ENCODE peak calls at places on chromosomes 6 and 20, in ten cellular contexts. A is choroid plexus epithelial cell, H is kidney epithelial cell, X is thoracic aorta, Q is cardiac fibroblast, N is GM13976, B is SK-N-SH, R is body of pancreas, Z is cardiac muscle cell, I is left ventricle myocardium inferior. E is an unnamed sample.
A peak's percentile ranks its signal among the peaks of the same experiment; 100 is the strongest.

GRCh38 chr6:33049323-33049722 is 24.1 kb downstream of the HLA-DPA1 start:
- DNase-seq in Q (peak; percentile 2), Z (no peak), A (no peak), X (no peak), R (no peak), B (no peak), H (no peak), N (no peak), I (no peak), E (no peak)

GRCh38 chr20:47356220-47356525 is 326 bp downstream of the ZMYND8 start:
- DNase-seq in I (no peak), A (no peak), R (no peak), Z (no peak), H (no peak), N (no peak), X (no peak), Q (no peak), B (no peak), E (no peak)

GRCh38 chr6:32885698-32886286 is 31.8 kb downstream of the PSMB9 start:
- DNase-seq in B (peak; percentile 50), H (peak; percentile 37), A (peak; percentile 90), I (no peak), X (no peak), Z (peak; percentile 84), Q (peak; percentile 91), N (peak; percentile 67), R (no peak), E (no peak)

GRCh38 chr6:2848851-2849250 is 7.2 kb upstream of the SERPINB1 start:
- DNase-seq in R (no peak), B (no peak), N (no peak), Q (no peak), I (no peak), X (no peak), Z (no peak), H (no peak), A (no peak), E (no peak)

GRCh38 chr6:3208096-3208774 is 19.2 kb downstream of the TUBB2B start:
- DNase-seq in Q (peak; percentile 73), H (no peak), N (no peak), X (peak; percentile 80), A (peak; percentile 54), I (no peak), B (peak; percentile 42), Z (peak; percentile 92), R (no peak), E (no peak)

GRCh38 chr6:89353702-89354392 is 1.3 kb upstream of the UBE2J1 start:
- DNase-seq in Z (no peak), N (peak; percentile 58), Q (no peak), I (no peak), R (no peak), A (no peak), X (no peak), B (no peak), H (no peak), E (no peak)

GRCh38 chr6:392441-393390 is 1.2 kb downstream of the IRF4 start:
- DNase-seq in H (no peak), R (no peak), I (no peak), N (peak; percentile 22), B (no peak), Q (peak; percentile 3), A (no peak), Z (no peak), X (no peak), E (peak; percentile 62)

GRCh38 chr6:5141046-5141445 is 55.9 kb downstream of the PPP1R3G start:
- DNase-seq in Q (no peak), B (no peak), I (no peak), A (no peak), Z (no peak), X (no peak), H (no peak), R (no peak), N (no peak), E (no peak)

GRCh38 chr20:49811825-49812462 is 684 bp upstream of the SLC9A8 start:
- DNase-seq in Z (peak; percentile 67), N (no peak), X (no peak), I (no peak), Q (peak; percentile 60), B (peak; percentile 14), H (peak; percentile 39), A (no peak), R (no peak), E (no peak)

GRCh38 chr20:49810491-49811190 is 2.0 kb upstream of the SLC9A8 start:
- DNase-seq in R (no peak), X (no peak), A (no peak), Q (no peak), Z (no peak), H (no peak), I (no peak), N (no peak), B (no peak), E (no peak)

GRCh38 chr20:49814057-49814675 is 1.5 kb downstream of the SLC9A8 start:
- DNase-seq in X (no peak), R (no peak), H (no peak), B (no peak), N (no peak), I (no peak), Q (no peak), Z (no peak), A (no peak), E (no peak)

GRCh38 chr20:49813305-49813974 is 812 bp downstream of the SLC9A8 start:
- DNase-seq in I (no peak), A (no peak), N (peak; percentile 60), X (no peak), Z (no peak), B (no peak), R (no peak), H (no peak), Q (no peak), E (no peak)

GRCh38 chr20:49812463-49813304 is at the start of gene SLC9A8:
- DNase-seq in I (peak; percentile 89), H (peak; percentile 74), X (peak; percentile 91), Q (peak; percentile 93), B (peak; percentile 95), Z (peak; percentile 89), R (peak; percentile 84), N (peak; percentile 88), A (peak; percentile 82), E (peak; percentile 93)
- TF ChIP-seq CTCF in I (peak; percentile 66), H (peak; percentile 2), X (peak; percentile 54), Q (no peak), B (peak; percentile 34), Z (peak; percentile 37), R (peak; percentile 40), N (no peak), A (peak; percentile 45), E (peak; percentile 31)

DNA sequence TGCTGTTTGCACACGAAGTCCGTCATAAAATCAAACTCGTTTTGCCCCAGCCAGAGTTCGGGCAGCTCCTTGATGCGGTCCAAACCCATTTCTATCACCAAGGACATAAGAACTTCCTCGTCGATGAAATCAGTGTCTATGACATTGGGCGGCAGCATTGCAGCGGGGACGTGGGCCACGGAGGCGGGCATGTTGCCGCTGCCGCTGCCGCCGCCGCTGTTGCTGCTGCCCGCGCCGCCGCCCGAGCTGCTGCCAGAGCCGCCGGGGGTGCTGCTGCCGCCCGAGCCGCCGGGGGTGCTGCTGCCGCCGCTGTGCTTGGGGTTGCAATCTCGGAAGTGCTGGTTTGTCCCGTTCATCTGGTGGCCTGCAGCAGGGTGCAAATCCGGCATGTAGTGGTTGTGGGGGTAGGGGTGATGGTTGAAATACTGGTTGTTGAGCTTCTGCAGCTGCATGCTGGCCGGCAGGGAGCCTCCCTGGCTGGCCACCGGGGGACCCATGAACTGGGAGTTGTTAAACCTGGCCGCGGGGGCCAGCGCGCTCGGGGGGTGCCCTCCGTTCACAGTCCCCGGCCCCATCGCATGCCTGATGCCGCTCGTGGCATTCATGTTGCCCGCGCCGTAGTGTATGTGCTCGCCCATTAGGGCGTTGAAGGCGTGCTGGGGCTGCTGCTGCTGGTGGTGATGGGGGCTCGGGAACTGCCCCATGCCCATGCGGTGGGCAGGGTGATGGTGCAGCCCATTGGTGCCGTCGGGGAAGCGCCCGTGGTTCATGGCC is 1.1 kb downstream of the CITED2 start:
- DNase-seq in N (peak; percentile 53), H (no peak), Z (peak; percentile 73), X (peak; percentile 13), R (peak; percentile 68), I (peak; percentile 68), A (peak; percentile 85), B (peak; percentile 61), Q (peak; percentile 55), E (peak; percentile 81)
- TF ChIP-seq CTCF in N (peak; percentile 52), H (no peak), Z (no peak), X (peak; percentile 49), R (peak; percentile 43), I (peak; percentile 48), A (peak; percentile 30), B (peak; percentile 20), Q (peak; percentile 15), E (peak; percentile 32)

GRCh38 chr6:168874637-168875036 is 379.0 kb downstream of the THBS2 start:
- DNase-seq in Z (no peak), H (no peak), B (no peak), N (no peak), X (no peak), Q (no peak), A (no peak), R (no peak), I (no peak), E (no peak)

GRCh38 chr6:168870982-168871381 is 382.7 kb downstream of the THBS2 start:
- DNase-seq in Z (no peak), N (no peak), A (no peak), X (no peak), I (no peak), H (no peak), B (no peak), R (no peak), Q (no peak), E (no peak)

GRCh38 chr6:168867247-168868102 is 386.2 kb downstream of the THBS2 start:
- DNase-seq in H (no peak), A (no peak), R (no peak), I (no peak), B (no peak), N (no peak), Z (no peak), X (no peak), Q (no peak), E (no peak)

GRCh38 chr6:168873266-168873665 is 380.4 kb downstream of the THBS2 start:
- DNase-seq in Q (no peak), I (no peak), B (no peak), Z (no peak), R (no peak), X (no peak), A (no peak), H (no peak), N (no peak), E (no peak)

GRCh38 chr6:168871535-168872106 is 382.0 kb downstream of the THBS2 start:
- DNase-seq in X (no peak), B (no peak), I (no peak), Z (no peak), A (no peak), H (no peak), R (peak; percentile 49), N (no peak), Q (no peak), E (no peak)
- TF ChIP-seq CTCF in X (no peak), B (no peak), I (no peak), Z (no peak), A (no peak), H (no peak), R (no peak), N (no peak), Q (no peak), E (no peak)

DNA sequence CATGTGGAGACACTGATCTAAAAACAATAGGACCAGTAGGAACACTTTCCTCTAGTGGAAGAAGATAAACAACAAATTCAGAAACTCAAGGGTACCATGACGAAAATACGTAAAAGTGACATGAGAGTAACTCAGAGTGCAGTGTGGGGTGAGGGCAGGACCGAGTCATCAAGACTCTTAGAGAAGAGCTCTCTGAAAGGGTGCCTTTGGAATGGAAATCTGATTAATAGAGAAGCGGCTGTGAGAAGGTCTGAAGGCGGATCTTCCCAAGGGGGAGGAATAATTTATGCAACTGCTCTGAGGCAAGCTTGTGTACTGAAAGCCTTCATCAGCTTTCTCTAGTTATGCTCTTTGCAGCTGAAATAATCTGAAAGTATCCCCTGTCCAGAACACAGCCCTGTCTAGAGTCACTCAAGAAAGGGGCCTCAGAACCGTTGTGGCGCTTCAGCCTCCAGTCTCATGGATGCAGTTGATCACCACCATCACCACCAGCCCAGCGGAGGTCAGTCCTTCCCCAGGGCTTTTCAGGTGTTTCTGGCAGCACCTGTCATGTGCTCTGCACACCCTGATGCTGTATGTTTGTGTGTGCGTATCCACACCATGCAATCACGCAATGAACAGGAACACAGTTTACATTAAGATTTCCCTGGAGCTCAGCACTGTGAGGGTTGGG is 396.4 kb downstream of the SMOC2 start:
- DNase-seq in Q (no peak), H (no peak), N (no peak), I (no peak), A (no peak), R (no peak), B (no peak), X (no peak), Z (no peak), E (no peak)
- TF ChIP-seq CTCF in Q (no peak), H (no peak), N (no peak), I (no peak), A (no peak), R (no peak), B (no peak), X (no peak), Z (no peak), E (no peak)